ENCODE peak calls at places on chromosomes 6 and 20, in five cellular contexts. D is A549, Q is HepG2, N is SK-N-SH, Z is K562. T is an unnamed sample.
A peak's percentile ranks its signal among the peaks of the same experiment; 100 is the strongest.

GRCh38 chr6:137334884-137335283 is 115.7 kb upstream of the IFNGR1 start:
- DNase-seq in N (no peak), Q (no peak), D (no peak), Z (no peak), T (no peak)

GRCh38 chr6:119501798-119502483 is 152.4 kb upstream of the MAN1A1 start:
- DNase-seq in Q (no peak), N (no peak), D (no peak), Z (no peak), T (no peak)

GRCh38 chr6:38262041-38262440 is 377.7 kb downstream of the BTBD9 start:
- DNase-seq in N (no peak), Q (peak; percentile 57), Z (no peak), D (peak; percentile 11), T (no peak)

GRCh38 chr20:44734938-44735337 is 10.7 kb upstream of the KCNK15 start:
- DNase-seq in Z (peak; percentile 33), N (no peak), Q (no peak), D (peak; percentile 63), T (no peak)

GRCh38 chr20:17633221-17633849 is 48.7 kb downstream of the RRBP1 start:
- DNase-seq in N (no peak), D (no peak), Q (no peak), Z (no peak), T (no peak)

GRCh38 chr6:112029045-112029822 is 24.7 kb upstream of the CCN6 start:
- DNase-seq in N (peak; percentile 39), D (peak; percentile 22), Q (peak; percentile 68), Z (peak; percentile 63), T (peak; percentile 66)

GRCh38 chr20:7859371-7859802 is 80.9 kb downstream of the HAO1 start:
- DNase-seq in Z (peak; percentile 4), D (no peak), N (peak; percentile 30), Q (peak; percentile 47), T (peak; percentile 1)

GRCh38 chr6:138105446-138105845 is 1.8 kb downstream of the PERP start:
- DNase-seq in Z (no peak), D (peak; percentile 28), N (no peak), Q (peak; percentile 70), T (no peak)

GRCh38 chr20:61117725-61118124 is 134.3 kb upstream of the CDH4 start:
- DNase-seq in Z (no peak), D (peak; percentile 93), Q (no peak), N (no peak), T (no peak)

GRCh38 chr6:90170601-90171000 is 126.0 kb downstream of the BACH2 start:
- DNase-seq in Z (no peak), D (no peak), Q (no peak), N (no peak), T (no peak)
- H3K27ac ChIP-seq in Z (no peak overlapping the region), D (no peak overlapping the region), Q (no peak overlapping the region), N (no peak overlapping the region), T (no peak overlapping the region)

DNA sequence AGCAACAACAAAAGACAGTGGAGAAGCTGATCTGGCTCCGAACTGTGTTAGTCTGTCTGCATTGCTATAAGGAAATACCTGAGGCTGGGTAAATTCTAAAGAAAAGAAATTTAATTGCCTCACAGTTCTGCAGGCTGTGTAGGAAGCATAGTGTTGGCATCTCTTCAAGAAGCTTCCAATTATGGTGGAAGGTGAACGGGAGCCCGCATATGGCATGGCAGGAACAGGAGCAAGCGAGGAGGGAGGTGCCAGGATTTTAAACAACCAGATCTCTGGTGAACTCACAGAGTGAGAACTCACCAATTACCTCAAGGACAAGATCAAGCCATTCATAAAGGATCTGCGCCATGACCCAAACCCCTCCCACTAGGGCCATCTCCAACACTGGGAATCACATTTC is 293.5 kb downstream of the SMOC2 start:
- DNase-seq in N (no peak), Q (no peak), D (no peak), Z (no peak), T (no peak)
- TF ChIP-seq REST in N (no peak), Q (no peak), D (no peak), Z (no peak), T (no peak)

GRCh38 chr6:34610819-34611477 is 54.8 kb upstream of the SPDEF start:
- DNase-seq in N (no peak), Q (peak; percentile 31), D (peak; percentile 11), Z (peak; percentile 48), T (no peak)
- H3K27ac ChIP-seq in N (peak overlapping the region; percentile 59), Q (peak overlapping the region; percentile 37), D (peak overlapping the region; percentile 54), Z (peak overlapping the region; percentile 43), T (no peak overlapping the region)

DNA sequence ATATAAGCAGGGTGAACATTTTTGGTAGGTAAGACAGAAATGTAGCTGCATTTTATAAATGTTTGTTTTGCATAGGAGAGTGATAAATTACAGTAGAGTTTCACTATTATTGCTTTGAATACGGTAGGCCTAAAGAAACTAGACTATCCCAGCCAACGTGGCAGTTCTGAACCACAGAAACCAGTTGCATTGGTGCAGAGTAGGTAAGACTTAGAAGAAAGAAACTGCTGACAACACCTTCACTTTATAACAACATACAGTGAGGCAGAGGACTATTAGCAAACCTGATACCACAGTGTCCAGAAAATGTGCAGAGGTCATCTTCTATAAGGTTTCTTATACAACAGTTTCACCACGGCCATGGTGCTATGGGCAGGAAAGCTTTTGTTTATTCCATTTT is 566.1 kb downstream of the KIF16B start:
- DNase-seq in Q (no peak), D (no peak), N (no peak), Z (no peak), T (no peak)
- TF ChIP-seq REST in Q (no peak), D (no peak), N (no peak), Z (no peak), T (no peak)

GRCh38 chr6:143694013-143694412 is 16.2 kb downstream of the PHACTR2 start:
- DNase-seq in Z (no peak), D (no peak), N (no peak), Q (no peak), T (no peak)
- H3K27ac ChIP-seq in Z (no peak overlapping the region), D (no peak overlapping the region), N (no peak overlapping the region), Q (no peak overlapping the region), T (no peak overlapping the region)

GRCh38 chr20:24685736-24686135 is 216.3 kb downstream of the SYNDIG1 start:
- DNase-seq in Q (no peak), Z (no peak), N (no peak), D (no peak), T (no peak)

GRCh38 chr20:24684954-24685691 is 215.7 kb downstream of the SYNDIG1 start:
- DNase-seq in Z (no peak), N (no peak), D (no peak), Q (no peak), T (no peak)

GRCh38 chr20:24683676-24684075 is 214.2 kb downstream of the SYNDIG1 start:
- DNase-seq in Z (no peak), Q (no peak), N (no peak), D (no peak), T (no peak)

GRCh38 chr20:24684421-24684871 is 215.0 kb downstream of the SYNDIG1 start:
- DNase-seq in Q (no peak), Z (no peak), D (no peak), N (no peak), T (no peak)

GRCh38 chr20:24686156-24686555 is 216.7 kb downstream of the SYNDIG1 start:
- DNase-seq in Z (no peak), Q (no peak), D (no peak), N (no peak), T (no peak)
- TF ChIP-seq REST in Z (no peak), Q (no peak), D (no peak), N (no peak), T (no peak)

GRCh38 chr6:107612762-107613415 is 123.0 kb downstream of the SOBP start:
- DNase-seq in N (no peak), Q (no peak), Z (no peak), D (no peak), T (no peak)

GRCh38 chr6:107607109-107607508 is 117.2 kb downstream of the SOBP start:
- DNase-seq in N (no peak), D (no peak), Z (no peak), Q (peak; percentile 22), T (no peak)

GRCh38 chr6:107614828-107615227 is 124.9 kb downstream of the SOBP start:
- DNase-seq in Q (no peak), N (no peak), D (no peak), Z (no peak), T (no peak)

GRCh38 chr6:107613980-107614379 is 124.1 kb downstream of the SOBP start:
- DNase-seq in Q (no peak), N (no peak), Z (no peak), D (no peak), T (no peak)

DNA sequence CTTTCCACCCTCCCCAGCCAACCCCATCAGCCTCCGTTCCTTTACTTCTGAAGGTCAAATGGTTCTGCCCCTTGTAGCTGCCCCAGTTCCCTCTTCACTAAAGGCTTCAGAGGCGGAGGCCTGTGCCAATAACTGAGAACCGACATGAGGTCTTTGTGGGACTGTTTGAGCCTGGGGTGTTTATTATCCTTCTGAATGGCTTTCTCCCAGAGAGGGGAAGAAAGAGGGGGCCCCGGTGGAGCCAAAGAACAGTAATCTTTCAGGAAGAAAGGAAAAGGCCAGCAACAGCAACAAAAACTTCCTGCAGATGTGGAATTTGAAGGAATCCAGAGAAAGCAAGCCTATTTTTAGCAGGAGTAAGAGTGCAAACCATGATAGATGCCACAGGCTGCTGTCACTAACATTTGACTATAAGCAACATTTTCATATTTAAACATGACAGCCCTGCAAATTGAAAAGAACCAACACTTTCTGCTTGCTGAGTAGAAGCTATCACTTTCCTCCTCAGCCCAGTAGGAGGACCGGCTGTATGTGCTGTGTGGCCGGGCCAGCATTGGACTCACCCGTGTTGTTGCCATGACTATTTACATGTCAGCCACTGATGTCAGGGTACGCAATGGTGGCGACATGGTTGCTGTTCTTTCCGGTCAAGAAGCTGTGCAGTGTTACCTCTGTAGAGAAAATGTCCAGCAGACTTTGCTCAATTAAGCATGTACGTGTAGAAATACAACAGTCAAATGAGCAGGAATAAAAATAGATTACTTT is 121.3 kb downstream of the SOBP start:
- DNase-seq in N (no peak), Q (no peak), D (no peak), Z (no peak), T (no peak)
- H3K27ac ChIP-seq in N (no peak overlapping the region), Q (no peak overlapping the region), D (no peak overlapping the region), Z (no peak overlapping the region), T (no peak overlapping the region)

DNA sequence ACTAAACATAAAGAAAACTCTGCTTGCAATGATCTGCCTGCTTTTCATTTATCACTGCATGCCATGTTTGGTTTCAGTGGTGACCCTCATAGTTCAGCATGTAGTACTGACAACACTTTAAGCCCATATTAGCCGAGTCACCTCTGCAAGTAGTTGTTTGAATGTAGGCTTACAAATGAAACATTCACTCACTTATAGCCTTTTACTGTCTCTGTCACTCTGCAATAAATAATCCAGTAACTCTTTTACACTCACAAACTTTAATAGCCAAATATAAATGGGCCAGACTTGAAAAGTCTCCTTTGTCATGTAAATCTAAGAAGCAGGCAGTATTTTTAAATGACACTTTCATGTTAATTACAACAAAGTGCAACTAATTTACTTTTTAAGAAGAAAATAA is 1460.0 kb upstream of the ADGRB3 start:
- DNase-seq in Z (no peak), N (no peak), Q (no peak), D (no peak), T (no peak)
- TF ChIP-seq REST in Z (no peak), N (no peak), Q (no peak), D (no peak), T (no peak)